ENCODE peak calls at places on chromosome 13, in eight cellular contexts. U is fibroblast of lung, C is suprapubic skin, G is aorta, F is GM23338, S is astrocyte, T is lower lobe of right lung, J is left ventricle myocardium inferior. E is an unnamed sample. For H3K4me1, the result is how much of the 10 kb centered on the place peaks cover.

GRCh38 chr13:95184317-95184716 is 116.9 kb downstream of the ABCC4 start:
- DNase-seq in U (no peak), C (no peak), G (no peak), F (no peak), S (no peak), T (no peak), J (no peak), E (no peak)

GRCh38 chr13:34867590-34867989 is 74.5 kb upstream of the NBEA start:
- DNase-seq in U (peak), C (no peak), G (no peak), F (no peak), S (peak), T (no peak), J (no peak), E (peak)

GRCh38 chr13:99085139-99085845 is 107.4 kb upstream of the DOCK9 start:
- DNase-seq in U (no peak), C (no peak), G (no peak), F (peak), S (no peak), T (no peak), J (no peak), E (no peak)

GRCh38 chr13:20461860-20462532 is 63.7 kb downstream of the CRYL1 start:
- DNase-seq in U (peak), C (no peak), G (no peak), F (peak), S (no peak), T (no peak), J (peak), E (no peak)

GRCh38 chr13:24274452-24274971 is 34.9 kb upstream of the C1QTNF9 start:
- DNase-seq in U (no peak), C (no peak), G (no peak), F (no peak), S (no peak), T (no peak), J (peak), E (no peak)

GRCh38 chr13:99217461-99218101 is 16.9 kb downstream of the UBAC2 start:
- DNase-seq in U (no peak), C (no peak), G (no peak), F (no peak), S (no peak), T (no peak), J (no peak), E (no peak)

GRCh38 chr13:112657850-112658445 is 31.9 kb upstream of the ATP11A start:
- DNase-seq in U (peak), C (no peak), G (no peak), F (no peak), S (peak), T (peak), J (no peak), E (peak)

GRCh38 chr13:112820318-112820717 is 130.5 kb downstream of the ATP11A start:
- DNase-seq in U (no peak), C (no peak), G (peak), F (no peak), S (no peak), T (no peak), J (no peak), E (no peak)

GRCh38 chr13:25743426-25743825 is 308.4 kb downstream of the SHISA2 start:
- DNase-seq in U (no peak), C (no peak), G (no peak), F (no peak), S (no peak), T (no peak), J (no peak), E (no peak)

GRCh38 chr13:24124789-24125476 is 35.6 kb upstream of the SPATA13 start:
- DNase-seq in U (no peak), C (no peak), G (no peak), F (peak), S (no peak), T (no peak), J (no peak), E (no peak)

DNA sequence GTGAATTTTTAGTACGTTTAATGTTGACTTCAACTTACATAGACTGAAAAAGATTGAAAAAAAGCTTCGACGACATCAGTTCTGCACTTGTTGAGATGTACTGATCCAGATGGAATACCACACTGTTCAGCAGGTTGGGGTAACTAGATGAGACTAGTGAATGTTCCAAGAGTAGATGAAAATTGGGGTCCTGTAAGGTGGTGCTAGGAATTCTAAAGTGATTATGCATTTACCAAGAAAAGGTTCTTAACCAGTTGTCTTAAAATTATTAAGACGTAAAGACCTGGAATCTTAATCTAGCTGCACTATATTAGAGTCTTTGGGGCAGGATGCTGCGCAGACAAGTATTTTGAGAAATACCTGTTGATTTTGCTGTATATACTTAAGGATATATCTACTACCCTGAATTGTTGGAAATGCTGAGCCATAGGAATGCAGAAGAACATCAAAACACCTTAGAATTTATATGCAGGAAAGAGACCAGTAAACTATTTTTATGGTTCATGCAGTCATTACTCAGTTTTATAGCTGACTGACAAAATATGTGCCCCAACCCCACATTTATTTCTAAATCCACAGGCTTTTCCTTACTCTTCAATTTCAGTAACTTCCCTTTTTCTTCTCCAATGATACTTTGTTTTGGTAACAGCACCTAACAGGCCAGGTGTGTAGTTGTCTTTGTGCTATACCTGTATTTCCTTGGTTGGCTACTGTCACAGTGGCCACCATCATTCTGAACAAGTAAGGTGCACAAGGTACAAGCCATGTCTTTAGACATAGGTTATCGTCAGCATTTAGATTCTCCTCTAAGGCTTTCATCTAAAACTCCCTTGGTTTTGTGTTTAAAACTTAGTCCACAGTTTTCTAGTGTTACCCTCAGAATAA is 8.6 kb downstream of the MIR17HG start:
- DNase-seq in U (no peak), C (no peak), G (no peak), F (no peak), S (no peak), T (no peak), J (no peak), E (no peak)
- H3K4me1 ChIP-seq in U (under half), C (under half), G (under half), F (under half), S (under half), T (under half), J (under half), E (under half)

DNA sequence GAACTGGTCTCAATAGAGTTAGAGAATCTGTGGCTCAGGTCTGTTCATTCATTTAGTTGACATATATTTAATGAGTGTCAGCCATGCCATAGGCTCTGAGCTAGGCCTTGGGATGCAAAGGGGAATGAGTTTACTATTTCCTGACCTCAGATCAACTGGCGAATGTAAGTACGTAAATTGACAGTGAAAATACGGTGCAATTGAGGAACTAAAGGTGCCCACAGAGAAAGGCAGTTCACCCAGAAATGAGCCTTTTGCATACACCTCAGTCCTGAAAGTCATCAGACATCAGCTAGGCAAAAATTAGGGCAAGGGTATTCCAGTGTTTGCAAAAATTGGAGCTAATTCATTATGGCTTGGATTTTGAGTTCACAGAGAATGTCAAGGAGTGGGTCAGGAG is 20.6 kb upstream of the UPF3A start:
- DNase-seq in U (no peak), C (no peak), G (no peak), F (no peak), S (no peak), T (no peak), J (no peak), E (no peak)
- H3K4me1 ChIP-seq in U (under half), C (under half), G (under half), F (under half), S (under half), T (under half), J (under half), E (under half)

DNA sequence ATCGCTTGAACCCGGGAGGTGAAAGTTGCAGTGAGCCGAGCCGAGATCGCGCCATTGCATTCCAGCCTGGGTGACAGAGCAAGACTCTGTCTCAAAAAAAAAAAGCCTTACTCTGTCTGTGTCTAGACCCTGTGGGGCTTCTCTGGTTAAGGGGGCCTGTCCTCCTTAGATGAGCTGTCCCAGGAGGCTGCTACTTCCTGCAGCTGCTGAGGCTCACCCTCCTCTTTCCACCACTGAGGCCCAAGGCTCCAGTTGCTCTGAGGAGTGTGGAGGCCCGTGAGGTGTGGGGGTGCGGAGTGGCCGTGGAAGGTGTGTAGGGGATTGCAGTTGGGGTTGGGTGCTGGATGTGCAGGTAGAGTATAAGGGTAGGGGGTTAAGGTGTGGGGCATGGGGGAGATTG is 22.1 kb upstream of the RASA3 start:
- DNase-seq in U (no peak), C (no peak), G (no peak), F (no peak), S (no peak), T (no peak), J (no peak), E (no peak)
- H3K4me1 ChIP-seq in U (under half), C (under half), G (under half), F (under half), S (under half), T (under half), J (under half), E (under half)

GRCh38 chr13:77319536-77319935 is 7.4 kb downstream of the MYCBP2 start:
- DNase-seq in U (peak), C (no peak), G (no peak), F (no peak), S (no peak), T (no peak), J (no peak), E (no peak)
- H3K4me1 ChIP-seq in U (under half), C (half or more), G (under half), F (under half), S (under half), T (under half), J (half or more), E (half or more)

GRCh38 chr13:105059786-105060185 is 1475.7 kb downstream of the EFNB2 start:
- DNase-seq in U (no peak), C (no peak), G (no peak), F (no peak), S (no peak), T (no peak), J (no peak), E (no peak)

GRCh38 chr13:105063676-105064075 is 1471.8 kb downstream of the EFNB2 start:
- DNase-seq in U (peak), C (no peak), G (no peak), F (no peak), S (no peak), T (no peak), J (no peak), E (no peak)

DNA sequence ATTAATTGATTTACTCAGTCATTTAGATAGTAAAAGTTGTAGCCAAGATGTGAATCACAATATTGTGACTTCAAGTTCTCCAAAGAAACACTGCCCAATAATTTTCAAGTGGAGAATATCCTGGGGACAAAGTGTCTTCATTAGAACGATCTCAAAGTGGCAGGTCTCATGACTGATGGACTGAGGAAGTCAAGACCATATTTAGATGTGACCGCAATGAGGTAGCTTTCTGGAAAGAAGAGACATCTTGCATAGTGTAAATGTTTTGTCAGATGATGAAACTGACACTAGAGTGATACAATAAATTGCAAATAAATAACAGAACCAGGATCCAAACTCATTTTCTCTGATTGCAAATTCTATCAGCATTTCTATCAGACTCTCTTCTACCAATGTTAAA is 1476.9 kb downstream of the EFNB2 start:
- DNase-seq in U (no peak), C (no peak), G (no peak), F (no peak), S (no peak), T (no peak), J (no peak), E (no peak)
- H3K4me1 ChIP-seq in U (under half), C (under half), G (under half), F (under half), S (under half), T (under half), J (under half), E (under half)

GRCh38 chr13:33263976-33264619 is 21.5 kb downstream of the STARD13 start:
- DNase-seq in U (no peak), C (no peak), G (no peak), F (no peak), S (no peak), T (no peak), J (no peak), E (no peak)
- H3K4me1 ChIP-seq in U (under half), C (under half), G (under half), F (under half), S (under half), T (half or more), J (half or more), E (under half)

DNA sequence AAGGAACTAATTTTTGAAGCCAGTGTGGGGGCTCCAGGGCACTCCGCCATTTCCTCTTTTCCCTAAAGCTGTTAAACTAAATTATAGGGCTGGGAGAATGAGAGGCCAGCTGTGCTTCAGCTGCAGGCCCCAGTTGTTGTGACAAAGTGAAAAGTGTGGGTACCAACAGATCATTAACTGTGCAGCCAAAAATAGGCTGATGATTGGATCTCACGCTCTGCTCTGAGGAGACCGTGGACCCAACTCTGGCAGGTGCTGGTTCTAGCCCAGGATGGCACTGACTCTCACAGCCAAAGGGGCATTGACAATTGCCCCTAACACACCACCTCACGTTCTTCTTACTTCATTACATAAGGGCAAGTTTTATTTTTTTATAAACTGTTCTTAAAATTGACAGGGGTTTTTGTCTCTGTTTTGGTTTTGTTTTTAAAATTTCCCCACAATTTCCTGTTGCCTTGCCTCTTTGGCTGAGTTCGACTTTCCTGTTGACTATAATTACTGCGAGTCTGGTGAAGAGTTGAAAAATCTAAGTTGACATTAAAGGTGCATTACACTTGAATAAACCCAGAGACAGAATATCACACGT is 391.0 kb downstream of the FGF9 start:
- DNase-seq in U (no peak), C (no peak), G (no peak), F (no peak), S (no peak), T (no peak), J (no peak), E (no peak)
- H3K4me1 ChIP-seq in U (under half), C (under half), G (under half), F (under half), S (under half), T (under half), J (under half), E (under half)